ENCODE peak calls at places on chromosomes 1 and 21, in five cellular contexts. R is aorta, V is ovary, F is GM23338, G is IMR-90. A is an unnamed sample.
A peak's percentile ranks its signal among the peaks of the same experiment; 100 is the strongest.

GRCh38 chr1:53715478-53715877 is 23.5 kb downstream of the GLIS1 start:
- DNase-seq in V (no peak), G (peak; percentile 14), F (peak; percentile 78), R (no peak), A (no peak)

GRCh38 chr1:36582066-36582755 is 99.5 kb upstream of the CSF3R start:
- DNase-seq in R (no peak), G (no peak), V (no peak), F (peak; percentile 41), A (no peak)

GRCh38 chr1:243974451-243975292 is 76.4 kb upstream of the ZBTB18 start:
- DNase-seq in R (no peak), V (no peak), F (peak; percentile 45), G (peak; percentile 24), A (no peak)

GRCh38 chr1:72023063-72023647 is 259.2 kb downstream of the NEGR1 start:
- DNase-seq in R (no peak), G (no peak), F (peak; percentile 47), V (no peak), A (no peak)

GRCh38 chr1:57165546-57165945 is 199.7 kb upstream of the C8B start:
- DNase-seq in V (no peak), F (no peak), R (no peak), G (peak; percentile 44), A (no peak)

GRCh38 chr1:208510192-208510952 is 266.2 kb upstream of the PLXNA2 start:
- DNase-seq in R (no peak), F (no peak), V (no peak), G (no peak), A (no peak)

GRCh38 chr1:59833991-59834390 is 19.2 kb downstream of the HOOK1 start:
- DNase-seq in V (no peak), G (no peak), F (no peak), R (no peak), A (no peak)

GRCh38 chr21:33309778-33310177 is 15.0 kb upstream of the IFNAR1 start:
- DNase-seq in V (no peak), G (no peak), R (no peak), F (no peak), A (no peak)

DNA sequence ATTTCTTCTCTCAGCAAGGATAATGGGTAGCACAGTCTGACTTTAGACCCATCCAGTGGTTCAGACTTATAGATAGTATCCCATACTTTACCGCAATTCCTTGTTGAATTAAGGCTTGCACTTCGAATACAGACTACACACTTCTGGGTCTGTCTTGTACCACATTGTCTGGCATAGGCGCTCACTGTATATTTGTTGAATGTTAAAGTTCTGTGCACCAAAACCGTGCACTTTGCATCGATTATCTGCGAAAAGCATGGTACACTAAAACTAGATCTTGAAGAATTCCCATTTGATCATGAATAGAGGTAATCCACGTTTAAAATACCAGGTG is 556 bp upstream of the RYR2 start:
- DNase-seq in V (no peak), G (no peak), F (no peak), R (no peak), A (no peak)
- H3K4me3 ChIP-seq in V (no peak overlapping the region), G (no peak overlapping the region), F (peak overlapping the region; percentile 62), R (no peak overlapping the region), A (no peak overlapping the region)

GRCh38 chr1:109201123-109201703 is 12.5 kb upstream of the SARS1 start:
- DNase-seq in R (no peak), G (peak; percentile 96), F (peak; percentile 90), V (no peak), A (no peak)

GRCh38 chr1:109197163-109198042 is 16.3 kb upstream of the SARS1 start:
- DNase-seq in R (peak; percentile 82), F (no peak), G (peak; percentile 100), V (no peak), A (no peak)

GRCh38 chr1:109198745-109199144 is 15.0 kb upstream of the SARS1 start:
- DNase-seq in V (no peak), R (no peak), F (no peak), G (peak; percentile 67), A (no peak)

GRCh38 chr1:109199710-109200109 is 14.0 kb upstream of the SARS1 start:
- DNase-seq in R (no peak), F (no peak), V (no peak), G (no peak), A (no peak)

GRCh38 chr1:109198043-109198695 is 15.5 kb upstream of the SARS1 start:
- DNase-seq in R (peak; percentile 76), V (peak; percentile 32), F (no peak), G (peak; percentile 91), A (peak; percentile 44)
- H3K4me3 ChIP-seq in R (no peak overlapping the region), V (no peak overlapping the region), F (no peak overlapping the region), G (no peak overlapping the region), A (no peak overlapping the region)

GRCh38 chr1:29837306-29837646 is 601.0 kb downstream of the PTPRU start:
- DNase-seq in V (no peak), G (no peak), R (no peak), F (no peak), A (no peak)
- H3K4me3 ChIP-seq in V (no peak overlapping the region), G (no peak overlapping the region), R (no peak overlapping the region), F (no peak overlapping the region), A (no peak overlapping the region)

GRCh38 chr21:44919111-44919912 is 1.4 kb downstream of the ITGB2 start:
- DNase-seq in F (no peak), R (no peak), G (no peak), V (no peak), A (no peak)
- H3K4me3 ChIP-seq in F (peak overlapping the region; percentile 48), R (no peak overlapping the region), G (no peak overlapping the region), V (no peak overlapping the region), A (no peak overlapping the region)

GRCh38 chr1:12473596-12474329 is 144.2 kb downstream of the DHRS3 start:
- DNase-seq in F (no peak), R (no peak), G (peak; percentile 30), V (no peak), A (no peak)

GRCh38 chr1:12472410-12472797 is 145.6 kb downstream of the DHRS3 start:
- DNase-seq in G (no peak), V (no peak), R (no peak), F (no peak), A (no peak)

GRCh38 chr1:12475947-12476346 is 142.1 kb downstream of the DHRS3 start:
- DNase-seq in R (no peak), V (no peak), G (peak; percentile 25), F (no peak), A (no peak)

GRCh38 chr1:12475158-12475934 is 142.7 kb downstream of the DHRS3 start:
- DNase-seq in V (no peak), G (no peak), R (no peak), F (no peak), A (no peak)

GRCh38 chr1:12472798-12473551 is 145.0 kb downstream of the DHRS3 start:
- DNase-seq in G (no peak), V (no peak), F (no peak), R (no peak), A (no peak)
- H3K4me3 ChIP-seq in G (no peak overlapping the region), V (no peak overlapping the region), F (no peak overlapping the region), R (no peak overlapping the region), A (no peak overlapping the region)

DNA sequence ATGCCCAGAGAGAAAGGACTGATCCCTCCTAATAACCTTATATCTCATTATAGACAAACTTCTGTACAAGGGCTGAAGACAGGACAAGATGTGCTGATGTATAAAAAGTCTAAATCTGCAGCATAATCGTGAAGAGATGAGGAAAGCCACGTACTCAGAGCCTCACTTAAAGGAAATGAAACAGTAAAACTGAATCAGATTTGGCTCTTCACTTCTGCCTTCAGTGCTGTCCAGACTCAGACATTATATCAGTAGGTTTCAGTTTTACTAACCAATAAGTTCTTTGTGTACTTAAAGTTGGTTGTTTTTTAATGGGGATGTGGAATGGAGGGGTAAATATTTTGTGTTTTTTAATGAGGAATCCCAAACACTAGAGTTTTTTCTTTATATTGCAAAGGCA is 45.3 kb upstream of the RGS1 start:
- DNase-seq in R (no peak), V (no peak), F (no peak), G (peak; percentile 48), A (no peak)
- H3K4me3 ChIP-seq in R (no peak overlapping the region), V (no peak overlapping the region), F (no peak overlapping the region), G (no peak overlapping the region), A (no peak overlapping the region)

GRCh38 chr1:184753093-184753492 is 1.6 kb downstream of the EDEM3 start:
- DNase-seq in R (no peak), F (no peak), V (no peak), G (no peak), A (no peak)
- H3K4me3 ChIP-seq in R (no peak overlapping the region), F (peak overlapping the region; percentile 76), V (no peak overlapping the region), G (no peak overlapping the region), A (no peak overlapping the region)

GRCh38 chr1:151372411-151372934 is at the start of gene SELENBP1:
- DNase-seq in G (peak; percentile 71), R (peak; percentile 89), V (peak; percentile 91), F (peak; percentile 89), A (peak; percentile 89)

GRCh38 chr1:151370211-151370911 is 2.1 kb downstream of the SELENBP1 start:
- DNase-seq in R (peak; percentile 64), F (no peak), V (peak; percentile 64), G (no peak), A (no peak)

GRCh38 chr1:151371744-151372410 is 628 bp downstream of the SELENBP1 start:
- DNase-seq in V (peak; percentile 63), R (peak; percentile 88), G (peak; percentile 35), F (no peak), A (peak; percentile 55)

GRCh38 chr1:151369621-151370048 is 2.9 kb downstream of the SELENBP1 start:
- DNase-seq in F (peak; percentile 52), V (no peak), R (peak; percentile 66), G (no peak), A (no peak)

DNA sequence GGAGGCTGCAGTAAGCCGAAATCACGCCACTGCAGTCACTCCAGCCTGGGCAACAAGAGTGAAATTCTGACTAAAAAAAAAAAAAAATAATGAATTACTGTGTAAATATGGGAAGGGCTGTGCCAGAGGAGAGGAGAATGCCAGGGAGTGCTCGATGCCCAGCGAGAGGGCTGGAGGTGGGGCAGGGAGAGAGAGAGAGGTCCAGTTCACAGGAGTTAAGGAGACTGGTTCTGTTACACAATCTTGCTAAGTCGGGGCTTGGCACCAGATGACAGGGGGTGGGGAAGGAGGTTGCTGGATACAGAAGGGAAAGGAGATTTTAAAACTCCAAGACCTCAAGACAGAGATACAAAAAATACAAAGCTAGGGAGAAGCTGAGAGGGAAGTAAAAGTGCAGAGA is 1.2 kb downstream of the SELENBP1 start:
- DNase-seq in R (peak; percentile 86), V (peak; percentile 66), G (peak; percentile 26), F (no peak), A (peak; percentile 78)
- H3K4me3 ChIP-seq in R (peak overlapping the region; percentile 15), V (peak overlapping the region; percentile 25), G (no peak overlapping the region), F (no peak overlapping the region), A (peak overlapping the region; percentile 36)

GRCh38 chr21:42545745-42546144 is 32.1 kb downstream of the SLC37A1 start:
- DNase-seq in V (no peak), R (peak; percentile 68), F (no peak), G (no peak), A (no peak)
- H3K4me3 ChIP-seq in V (no peak overlapping the region), R (no peak overlapping the region), F (no peak overlapping the region), G (no peak overlapping the region), A (no peak overlapping the region)